ENCODE peak calls at places on chromosomes 16 and 17, in five cellular contexts. T, P, B, I and G are unnamed samples.

GRCh38 chr16:69566437-69567030 is 768 bp downstream of the NFAT5 start:
- DNase-seq in T (peak; percentile 46), P (peak; percentile 70), B (peak; percentile 62), I (peak; percentile 69), G (no peak)

GRCh38 chr16:2008009-2008526 is 1.6 kb downstream of the ZNF598 start:
- DNase-seq in T (no peak), P (no peak), B (peak; percentile 57), I (no peak), G (no peak)

GRCh38 chr17:6639651-6640535 is 618 bp downstream of the KIAA0753 start:
- DNase-seq in T (peak; percentile 29), P (peak; percentile 48), B (peak; percentile 55), I (no peak), G (no peak)

GRCh38 chr16:22664561-22664997 is 149.4 kb upstream of the HS3ST2 start:
- DNase-seq in T (no peak), P (peak; percentile 53), B (no peak), I (no peak), G (no peak)

GRCh38 chr17:27542841-27543463 is 86.7 kb downstream of the KSR1 start:
- DNase-seq in T (no peak), P (no peak), B (no peak), I (no peak), G (no peak)

GRCh38 chr17:7192271-7192937 is 13.2 kb upstream of the ASGR1 start:
- DNase-seq in T (no peak), P (no peak), B (no peak), I (no peak), G (no peak)

GRCh38 chr16:83854420-83854819 is 44.5 kb upstream of the MLYCD start:
- DNase-seq in T (no peak), P (no peak), B (no peak), I (no peak), G (no peak)

GRCh38 chr16:81547194-81547918 is 102.7 kb downstream of the CMIP start:
- DNase-seq in T (no peak), P (no peak), B (no peak), I (no peak), G (no peak)

GRCh38 chr16:28561557-28562187 is 8.0 kb downstream of the SGF29 start:
- DNase-seq in T (no peak), P (no peak), B (no peak), I (no peak), G (no peak)

GRCh38 chr16:11232852-11233726 is 22.9 kb downstream of the SOCS1 start:
- DNase-seq in T (peak; percentile 56), P (peak; percentile 73), B (peak; percentile 55), I (no peak), G (no peak)